ENCODE peak calls at places on chromosomes 12 and 14, in five cellular contexts. P, I, J, W and B are unnamed samples.

GRCh38 chr14:79549515-79549914 is 661.8 kb downstream of the DIO2 start:
- DNase-seq in P (no peak), I (no peak), J (no peak), W (no peak), B (no peak)

GRCh38 chr14:33271216-33271615 is 332.5 kb downstream of the NPAS3 start:
- DNase-seq in P (no peak), I (no peak), J (no peak), W (no peak), B (no peak)

GRCh38 chr14:65476290-65476941 is 63.9 kb downstream of the FUT8 start:
- DNase-seq in P (no peak), I (no peak), J (no peak), W (no peak), B (no peak)

GRCh38 chr14:31420319-31421081 is at the start of gene HEATR5A:
- DNase-seq in P (peak; percentile 96), I (peak; percentile 98), J (peak; percentile 98), W (peak; percentile 96), B (peak; percentile 71)

GRCh38 chr12:127459687-127460086 is 807.3 kb upstream of the TMEM132C start:
- DNase-seq in P (no peak), I (no peak), J (no peak), W (no peak), B (no peak)

GRCh38 chr14:79424462-79424861 is 786.8 kb downstream of the DIO2 start:
- DNase-seq in P (no peak), I (no peak), J (no peak), W (no peak), B (no peak)

GRCh38 chr12:113135178-113136127 is at the start of gene RASAL1:
- DNase-seq in P (peak; percentile 35), I (peak; percentile 46), J (peak; percentile 46), W (no peak), B (no peak)

GRCh38 chr14:27318769-27319280 is 721.0 kb upstream of the NOVA1 start:
- DNase-seq in P (no peak), I (no peak), J (no peak), W (no peak), B (no peak)

GRCh38 chr12:6336079-6336858 is 5.6 kb downstream of the TNFRSF1A start:
- DNase-seq in P (peak; percentile 96), I (peak; percentile 93), J (peak; percentile 96), W (peak; percentile 97), B (peak; percentile 91)

GRCh38 chr14:94599656-94600004 is 12.6 kb upstream of the SERPINA3 start:
- DNase-seq in P (no peak), I (no peak), J (no peak), W (no peak), B (no peak)

GRCh38 chr14:36518031-36518585 is 1.9 kb downstream of the NKX2-1 start:
- DNase-seq in P (no peak), I (no peak), J (no peak), W (no peak), B (no peak)

GRCh38 chr14:55052259-55052930 is 948 bp downstream of the MAPK1IP1L start:
- DNase-seq in P (no peak), I (no peak), J (no peak), W (no peak), B (no peak)

GRCh38 chr14:77561881-77562280 is 54.6 kb downstream of the SPTLC2 start:
- DNase-seq in P (no peak), I (no peak), J (no peak), W (no peak), B (no peak)

GRCh38 chr12:53025250-53025649 is 19.0 kb downstream of the EIF4B start:
- DNase-seq in P (no peak), I (no peak), J (no peak), W (no peak), B (no peak)
- H3K4me3 ChIP-seq in P (no peak overlapping the region), I (no peak overlapping the region), J (no peak overlapping the region), W (no peak overlapping the region), B (no peak overlapping the region)

DNA sequence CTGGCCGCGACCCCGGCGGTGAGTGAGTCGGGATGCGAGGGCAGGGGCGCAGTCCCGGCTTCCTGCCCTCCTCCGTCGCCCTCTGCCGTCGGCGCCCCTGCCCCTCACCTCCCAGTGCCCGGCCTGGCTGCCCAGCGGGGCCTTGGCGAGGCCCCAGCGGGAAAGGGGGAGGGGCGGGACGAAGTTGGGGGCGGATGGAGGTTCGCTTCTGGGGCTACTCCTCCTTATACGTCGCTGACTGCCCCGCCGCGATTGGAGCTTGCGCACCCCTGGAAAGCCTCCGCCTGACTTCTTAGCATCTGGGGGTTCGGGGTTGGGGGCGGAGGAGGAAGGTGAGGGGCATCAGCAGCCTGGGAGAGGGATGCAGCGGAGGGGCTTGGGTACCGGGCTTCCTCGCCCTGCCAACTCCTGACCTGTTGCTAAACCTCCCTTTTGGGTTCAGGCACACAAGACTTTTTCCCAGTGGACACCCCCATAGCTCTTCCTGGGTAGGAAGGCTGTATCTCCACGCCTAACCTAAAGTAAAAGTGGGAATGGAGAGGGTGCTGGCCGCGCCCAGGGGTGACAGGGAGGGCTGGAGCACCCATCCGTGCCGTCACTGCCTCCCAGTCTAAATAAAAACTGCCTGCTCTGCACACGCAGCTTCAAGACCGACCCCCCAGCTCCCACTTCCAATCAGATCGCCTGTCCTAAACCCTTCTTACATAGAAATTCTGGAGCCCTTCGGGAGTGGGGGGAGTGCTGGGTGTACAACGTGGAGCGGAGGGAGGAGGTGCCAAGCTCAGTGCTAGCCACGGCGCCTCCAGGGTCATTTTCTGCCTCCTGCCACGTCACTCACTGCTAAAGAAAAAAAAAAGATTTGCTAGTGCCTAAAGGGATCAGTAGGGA is 585 bp downstream of the TMEM263 start:
- DNase-seq in P (peak; percentile 74), I (peak; percentile 77), J (peak; percentile 71), W (peak; percentile 87), B (peak; percentile 24)
- H3K27me3 ChIP-seq in P (no peaks in the 10 kb centered on the region), I (no peaks in the 10 kb centered on the region), J (no peaks in the 10 kb centered on the region), W (no peaks in the 10 kb centered on the region), B (no peaks in the 10 kb centered on the region)

DNA sequence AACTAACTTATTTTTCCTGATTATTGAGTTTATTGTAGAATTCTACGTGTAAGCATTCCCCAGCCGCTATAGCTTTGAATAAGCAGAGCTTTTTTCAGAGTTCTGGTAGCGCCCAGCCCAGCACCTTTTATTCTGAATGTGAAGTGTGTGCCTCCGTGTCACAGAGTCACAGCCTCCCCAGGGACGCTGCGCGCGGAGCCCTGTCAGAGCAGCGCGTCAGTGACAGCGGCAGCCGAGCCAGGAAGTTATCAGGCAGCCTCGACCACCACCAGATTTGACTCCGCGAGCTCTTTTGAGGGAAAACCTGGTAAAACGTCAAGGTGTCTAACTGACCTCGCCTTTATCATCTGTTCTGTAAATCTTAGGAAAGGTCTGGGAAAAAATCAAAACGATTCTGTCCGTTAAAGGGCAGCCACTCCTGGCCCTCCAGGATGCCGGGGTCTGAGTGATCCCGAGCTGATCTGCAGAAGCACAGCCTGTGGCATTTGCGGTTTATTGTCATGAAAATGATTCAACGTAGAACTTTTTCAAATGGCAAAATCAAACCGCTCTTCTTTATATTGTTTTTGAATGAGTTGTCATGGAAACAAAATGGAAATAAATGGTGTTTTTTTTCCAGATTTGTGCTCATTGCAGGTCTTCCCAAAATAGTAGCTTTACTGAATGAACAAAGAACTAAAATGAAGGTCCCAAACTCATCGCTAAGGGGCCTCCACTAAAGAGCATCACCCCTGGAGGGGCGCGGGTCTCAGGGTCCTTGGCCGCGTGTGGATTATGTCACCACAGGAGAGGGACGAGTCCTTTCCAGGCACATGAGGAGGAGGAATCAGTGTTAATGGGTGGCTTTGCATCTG is 43.1 kb upstream of the MMP17 start:
- DNase-seq in P (no peak), I (no peak), J (no peak), W (no peak), B (no peak)
- H3K4me3 ChIP-seq in P (no peak overlapping the region), I (no peak overlapping the region), J (no peak overlapping the region), W (no peak overlapping the region), B (no peak overlapping the region)

GRCh38 chr14:62844546-62844945 is 200.7 kb downstream of the KCNH5 start:
- DNase-seq in P (no peak), I (no peak), J (no peak), W (no peak), B (no peak)

DNA sequence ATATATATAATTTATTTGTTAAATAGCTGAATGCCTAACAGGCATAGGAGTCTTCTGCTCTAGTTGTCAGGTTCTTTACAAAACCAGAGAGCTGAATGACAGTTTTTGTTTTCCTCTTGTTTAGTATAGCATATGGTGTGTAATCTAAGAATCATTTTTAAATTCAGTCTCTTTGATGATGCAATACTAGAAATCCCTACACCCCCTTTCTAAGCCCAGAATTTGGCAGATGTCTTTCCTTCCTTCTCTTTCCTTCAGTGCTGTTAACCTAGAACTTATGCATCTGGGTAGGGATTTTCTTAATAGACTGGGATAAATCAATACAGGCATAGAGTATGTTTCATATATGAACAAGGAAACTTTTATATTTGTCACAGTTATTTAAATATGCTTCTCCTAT is 198.1 kb downstream of the KCNH5 start:
- DNase-seq in P (no peak), I (no peak), J (no peak), W (no peak), B (no peak)
- H3K27me3 ChIP-seq in P (no peaks in the 10 kb centered on the region), I (no peaks in the 10 kb centered on the region), J (no peaks in the 10 kb centered on the region), W (no peaks in the 10 kb centered on the region), B (no peaks in the 10 kb centered on the region)